ENCODE peak calls at places on chromosomes 1 and 21, in eight cellular contexts. One of them, this sample, is unnamed.

GRCh38 chr1:3471356-3472087 is 17.1 kb downstream of the ARHGEF16 start:
- DNase-seq in HepG2: peak
- DNase-seq in H1: peak
- DNase-seq in HCT116: no peak
- DNase-seq in neural progenitor cell: peak
- DNase-seq in PC-9: no peak
- DNase-seq in mammary epithelial cell: no peak
- DNase-seq in fibroblast of lung: peak
- DNase-seq in this sample: no peak

GRCh38 chr1:43509740-43510375 is 20.8 kb upstream of the PTPRF start:
- DNase-seq in mammary epithelial cell: peak
- DNase-seq in H1: no peak
- DNase-seq in neural progenitor cell: no peak
- DNase-seq in HepG2: no peak
- DNase-seq in PC-9: peak
- DNase-seq in fibroblast of lung: no peak
- DNase-seq in HCT116: no peak
- DNase-seq in this sample: no peak

GRCh38 chr1:209858561-209859103 is 30.9 kb downstream of the UTP25 start:
- DNase-seq in PC-9: no peak
- DNase-seq in neural progenitor cell: no peak
- DNase-seq in HCT116: no peak
- DNase-seq in HepG2: no peak
- DNase-seq in mammary epithelial cell: no peak
- DNase-seq in H1: no peak
- DNase-seq in fibroblast of lung: no peak
- DNase-seq in this sample: no peak

GRCh38 chr1:179709841-179710329 is 33.2 kb upstream of the FAM163A start:
- DNase-seq in HCT116: no peak
- DNase-seq in fibroblast of lung: peak
- DNase-seq in mammary epithelial cell: peak
- DNase-seq in neural progenitor cell: no peak
- DNase-seq in HepG2: no peak
- DNase-seq in H1: no peak
- DNase-seq in PC-9: no peak
- DNase-seq in this sample: peak

GRCh38 chr1:33147997-33148314 is 33.9 kb downstream of the TRIM62 start:
- DNase-seq in PC-9: no peak
- DNase-seq in HCT116: peak
- DNase-seq in neural progenitor cell: peak
- DNase-seq in mammary epithelial cell: no peak
- DNase-seq in fibroblast of lung: peak
- DNase-seq in HepG2: peak
- DNase-seq in H1: no peak
- DNase-seq in this sample: no peak

GRCh38 chr1:23524716-23525401 is 6.2 kb downstream of the E2F2 start:
- DNase-seq in PC-9: peak
- DNase-seq in fibroblast of lung: no peak
- DNase-seq in mammary epithelial cell: no peak
- DNase-seq in HCT116: no peak
- DNase-seq in H1: no peak
- DNase-seq in HepG2: no peak
- DNase-seq in neural progenitor cell: peak
- DNase-seq in this sample: peak

GRCh38 chr1:193569696-193570269 is 383.4 kb upstream of the B3GALT2 start:
- DNase-seq in HCT116: no peak
- DNase-seq in PC-9: peak
- DNase-seq in H1: no peak
- DNase-seq in fibroblast of lung: peak
- DNase-seq in mammary epithelial cell: peak
- DNase-seq in HepG2: no peak
- DNase-seq in neural progenitor cell: no peak
- DNase-seq in this sample: no peak

GRCh38 chr1:183567584-183567983 is 22.7 kb downstream of the NCF2 start:
- DNase-seq in mammary epithelial cell: peak
- DNase-seq in HepG2: no peak
- DNase-seq in PC-9: peak
- DNase-seq in neural progenitor cell: no peak
- DNase-seq in fibroblast of lung: peak
- DNase-seq in H1: no peak
- DNase-seq in HCT116: no peak
- DNase-seq in this sample: peak

GRCh38 chr1:212162635-212163034 is 122.6 kb upstream of the PPP2R5A start:
- DNase-seq in neural progenitor cell: no peak
- DNase-seq in H1: no peak
- DNase-seq in PC-9: no peak
- DNase-seq in mammary epithelial cell: peak
- DNase-seq in HepG2: no peak
- DNase-seq in fibroblast of lung: peak
- DNase-seq in HCT116: no peak
- DNase-seq in this sample: no peak

GRCh38 chr1:89525169-89525855 is 683 bp downstream of the LRRC8B start:
- DNase-seq in mammary epithelial cell: peak
- DNase-seq in fibroblast of lung: peak
- DNase-seq in HepG2: peak
- DNase-seq in neural progenitor cell: peak
- DNase-seq in HCT116: peak
- DNase-seq in H1: no peak
- DNase-seq in PC-9: peak
- DNase-seq in this sample: peak

GRCh38 chr1:52216907-52217458 is 75.1 kb downstream of the ZFYVE9 start:
- DNase-seq in mammary epithelial cell: no peak
- DNase-seq in fibroblast of lung: no peak
- DNase-seq in H1: no peak
- DNase-seq in neural progenitor cell: no peak
- DNase-seq in PC-9: no peak
- DNase-seq in HCT116: no peak
- DNase-seq in HepG2: no peak
- DNase-seq in this sample: no peak

GRCh38 chr21:36718951-36719501 is 20.1 kb downstream of the SIM2 start:
- DNase-seq in fibroblast of lung: no peak
- DNase-seq in neural progenitor cell: no peak
- DNase-seq in H1: no peak
- DNase-seq in PC-9: no peak
- DNase-seq in HCT116: peak
- DNase-seq in mammary epithelial cell: peak
- DNase-seq in HepG2: peak
- DNase-seq in this sample: no peak

GRCh38 chr1:236016083-236016482 is 48.8 kb downstream of the NID1 start:
- DNase-seq in HCT116: no peak
- DNase-seq in PC-9: no peak
- DNase-seq in mammary epithelial cell: no peak
- DNase-seq in fibroblast of lung: peak
- DNase-seq in neural progenitor cell: no peak
- DNase-seq in HepG2: no peak
- DNase-seq in H1: no peak
- DNase-seq in this sample: no peak

GRCh38 chr1:17569200-17570139 is 30.0 kb downstream of the ARHGEF10L start:
- DNase-seq in mammary epithelial cell: peak
- DNase-seq in HCT116: peak
- DNase-seq in fibroblast of lung: peak
- DNase-seq in H1: no peak
- DNase-seq in PC-9: peak
- DNase-seq in HepG2: peak
- DNase-seq in neural progenitor cell: no peak
- DNase-seq in this sample: no peak

GRCh38 chr1:228004331-228004871 is 2.4 kb upstream of the WNT3A start:
- DNase-seq in neural progenitor cell: peak
- DNase-seq in PC-9: peak
- DNase-seq in mammary epithelial cell: peak
- DNase-seq in fibroblast of lung: no peak
- DNase-seq in H1: no peak
- DNase-seq in HepG2: peak
- DNase-seq in HCT116: peak
- DNase-seq in this sample: peak

GRCh38 chr1:53580739-53581475 is 121.7 kb downstream of the DMRTB1 start:
- DNase-seq in mammary epithelial cell: no peak
- DNase-seq in HCT116: no peak
- DNase-seq in HepG2: no peak
- DNase-seq in PC-9: no peak
- DNase-seq in H1: no peak
- DNase-seq in fibroblast of lung: no peak
- DNase-seq in neural progenitor cell: no peak
- DNase-seq in this sample: no peak

GRCh38 chr1:54273837-54274192 is 73.8 kb downstream of the MRPL37 start:
- DNase-seq in mammary epithelial cell: no peak
- DNase-seq in neural progenitor cell: peak
- DNase-seq in HCT116: no peak
- DNase-seq in PC-9: no peak
- DNase-seq in fibroblast of lung: no peak
- DNase-seq in H1: no peak
- DNase-seq in HepG2: no peak
- DNase-seq in this sample: no peak

GRCh38 chr1:40786171-40786994 is 2.8 kb downstream of the KCNQ4 start:
- DNase-seq in HepG2: no peak
- DNase-seq in neural progenitor cell: no peak
- DNase-seq in PC-9: no peak
- DNase-seq in H1: no peak
- DNase-seq in mammary epithelial cell: no peak
- DNase-seq in HCT116: no peak
- DNase-seq in fibroblast of lung: no peak
- DNase-seq in this sample: no peak

GRCh38 chr1:9129391-9130041 is 614 bp upstream of the GPR157 start:
- DNase-seq in HCT116: peak
- DNase-seq in H1: peak
- DNase-seq in fibroblast of lung: no peak
- DNase-seq in HepG2: peak
- DNase-seq in mammary epithelial cell: peak
- DNase-seq in neural progenitor cell: peak
- DNase-seq in PC-9: peak
- DNase-seq in this sample: peak
- H3K4me3 ChIP-seq in HCT116: peak
- H3K4me3 ChIP-seq in H1: peak
- H3K4me3 ChIP-seq in fibroblast of lung: peak
- H3K4me3 ChIP-seq in HepG2: peak
- H3K4me3 ChIP-seq in mammary epithelial cell: peak
- H3K4me3 ChIP-seq in neural progenitor cell: peak
- H3K4me3 ChIP-seq in PC-9: peak
- H3K4me3 ChIP-seq in this sample: peak

DNA sequence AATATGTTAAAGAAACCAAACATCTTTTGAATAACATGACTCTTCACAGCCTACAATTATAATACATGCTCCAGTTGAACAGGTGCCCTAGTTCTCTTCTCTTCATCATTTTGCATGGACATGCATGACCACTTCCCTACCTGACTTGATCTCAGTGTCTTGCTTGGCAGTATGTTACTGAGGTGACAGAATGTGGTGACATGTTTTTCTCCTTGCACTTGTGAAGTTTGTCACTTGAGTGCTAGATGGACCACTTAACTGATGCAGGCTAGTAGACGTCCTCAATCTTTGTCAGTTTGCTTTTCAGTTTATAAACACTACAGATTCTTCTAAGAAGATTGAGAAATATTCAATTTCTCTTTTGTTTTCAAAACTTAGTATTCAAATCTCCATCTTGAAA is 10.1 kb upstream of the KRTAP13-2 start:
- DNase-seq in PC-9: no peak
- DNase-seq in HCT116: no peak
- DNase-seq in mammary epithelial cell: no peak
- DNase-seq in fibroblast of lung: no peak
- DNase-seq in H1: no peak
- DNase-seq in neural progenitor cell: no peak
- DNase-seq in HepG2: no peak
- DNase-seq in this sample: no peak
- H3K4me2 ChIP-seq in PC-9: no peak
- H3K4me2 ChIP-seq in HCT116: no peak
- H3K4me2 ChIP-seq in mammary epithelial cell: no peak
- H3K4me2 ChIP-seq in fibroblast of lung: no peak
- H3K4me2 ChIP-seq in H1: no peak
- H3K4me2 ChIP-seq in neural progenitor cell: no peak
- H3K4me2 ChIP-seq in HepG2: no peak
- H3K4me2 ChIP-seq in this sample: no peak

DNA sequence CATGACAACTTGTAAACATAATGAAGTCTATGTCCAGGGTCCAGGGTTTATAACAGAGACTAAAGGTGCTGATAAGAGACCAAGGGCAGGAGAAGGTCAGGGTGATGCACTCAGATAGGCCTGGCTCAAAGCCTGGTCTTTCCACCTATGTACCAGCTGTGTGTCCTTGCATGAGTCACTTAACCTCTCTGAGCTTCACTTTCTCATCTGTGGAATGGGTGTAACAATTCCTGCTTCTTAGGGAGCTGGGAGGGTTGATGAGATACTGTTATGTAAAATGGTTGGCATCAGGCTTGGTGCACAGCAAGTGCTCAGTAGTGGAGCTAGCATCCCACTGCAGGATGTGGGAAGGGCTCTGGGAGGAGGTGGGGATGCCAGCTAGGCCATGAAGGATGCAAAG is 143.7 kb upstream of the CSF3R start:
- DNase-seq in HepG2: no peak
- DNase-seq in mammary epithelial cell: no peak
- DNase-seq in H1: no peak
- DNase-seq in PC-9: no peak
- DNase-seq in fibroblast of lung: no peak
- DNase-seq in HCT116: no peak
- DNase-seq in neural progenitor cell: no peak
- DNase-seq in this sample: no peak
- H3K27ac ChIP-seq in HepG2: no peak
- H3K27ac ChIP-seq in mammary epithelial cell: no peak
- H3K27ac ChIP-seq in H1: no peak
- H3K27ac ChIP-seq in PC-9: no peak
- H3K27ac ChIP-seq in fibroblast of lung: no peak
- H3K27ac ChIP-seq in HCT116: no peak
- H3K27ac ChIP-seq in neural progenitor cell: no peak
- H3K27ac ChIP-seq in this sample: no peak

GRCh38 chr21:46438241-46438640 is 20.4 kb upstream of the DIP2A start:
- DNase-seq in PC-9: no peak
- DNase-seq in neural progenitor cell: no peak
- DNase-seq in mammary epithelial cell: no peak
- DNase-seq in fibroblast of lung: no peak
- DNase-seq in HepG2: no peak
- DNase-seq in HCT116: no peak
- DNase-seq in H1: no peak
- DNase-seq in this sample: no peak
- H3K4me3 ChIP-seq in PC-9: no peak
- H3K4me3 ChIP-seq in neural progenitor cell: no peak
- H3K4me3 ChIP-seq in mammary epithelial cell: no peak
- H3K4me3 ChIP-seq in fibroblast of lung: no peak
- H3K4me3 ChIP-seq in HepG2: no peak
- H3K4me3 ChIP-seq in HCT116: no peak
- H3K4me3 ChIP-seq in H1: no peak
- H3K4me3 ChIP-seq in this sample: no peak

GRCh38 chr1:163290025-163290610 is 31.6 kb upstream of the NUF2 start:
- DNase-seq in HepG2: no peak
- DNase-seq in neural progenitor cell: no peak
- DNase-seq in HCT116: no peak
- DNase-seq in H1: no peak
- DNase-seq in mammary epithelial cell: no peak
- DNase-seq in PC-9: no peak
- DNase-seq in fibroblast of lung: peak
- DNase-seq in this sample: no peak
- H3K4me2 ChIP-seq in HepG2: no peak
- H3K4me2 ChIP-seq in neural progenitor cell: no peak
- H3K4me2 ChIP-seq in HCT116: no peak
- H3K4me2 ChIP-seq in H1: no peak
- H3K4me2 ChIP-seq in mammary epithelial cell: no peak
- H3K4me2 ChIP-seq in PC-9: no peak
- H3K4me2 ChIP-seq in fibroblast of lung: no peak
- H3K4me2 ChIP-seq in this sample: no peak

DNA sequence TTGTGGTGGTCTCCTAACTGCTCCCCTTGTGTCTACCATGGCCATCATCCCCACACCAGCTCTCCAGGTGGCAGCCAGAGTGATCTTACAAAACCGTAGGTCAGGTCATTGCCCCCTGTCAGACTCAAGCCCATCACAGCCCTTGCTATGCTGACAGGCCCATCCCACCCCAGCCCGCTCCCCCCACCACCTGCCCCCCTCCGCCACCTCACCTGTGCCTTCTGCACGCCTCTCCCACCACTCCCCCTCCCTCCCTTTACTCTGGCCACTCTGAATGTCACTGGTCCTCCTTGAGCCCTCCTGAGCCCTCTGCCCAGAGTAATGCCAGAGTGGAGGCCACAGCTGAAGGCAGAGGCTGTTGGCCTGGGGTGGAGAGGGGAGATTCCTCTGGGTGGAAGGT is 28.5 kb downstream of the TEX35 start:
- DNase-seq in PC-9: no peak
- DNase-seq in neural progenitor cell: no peak
- DNase-seq in HCT116: no peak
- DNase-seq in H1: no peak
- DNase-seq in mammary epithelial cell: no peak
- DNase-seq in HepG2: no peak
- DNase-seq in fibroblast of lung: no peak
- DNase-seq in this sample: no peak
- H3K27ac ChIP-seq in PC-9: no peak
- H3K27ac ChIP-seq in neural progenitor cell: no peak
- H3K27ac ChIP-seq in HCT116: no peak
- H3K27ac ChIP-seq in H1: no peak
- H3K27ac ChIP-seq in mammary epithelial cell: no peak
- H3K27ac ChIP-seq in HepG2: peak
- H3K27ac ChIP-seq in fibroblast of lung: no peak
- H3K27ac ChIP-seq in this sample: no peak

This sample was measured in OCI-LY7.